ENCODE peak calls at places on chromosome 1, in four cellular contexts. W is EH, S is lower lobe of right lung, A is HCT116. C is an unnamed sample.

GRCh38 chr1:240004086-240004749 is 87.5 kb upstream of the FMN2 start:
- DNase-seq in W (peak), S (no peak), A (no peak), C (no peak)

GRCh38 chr1:36465731-36466369 is 1.7 kb upstream of the MRPS15 start:
- DNase-seq in W (peak), S (no peak), A (no peak), C (no peak)

GRCh38 chr1:22866868-22867267 is 105.8 kb downstream of the LACTBL1 start:
- DNase-seq in W (no peak), S (no peak), A (no peak), C (no peak)

GRCh38 chr1:220810179-220810653 is 23.5 kb downstream of the MTARC1 start:
- DNase-seq in W (peak), S (peak), A (peak), C (no peak)

GRCh38 chr1:27789511-27790154 is 16.6 kb downstream of the STX12 start:
- DNase-seq in W (peak), S (no peak), A (no peak), C (no peak)

GRCh38 chr1:169107673-169108160 is 1.2 kb downstream of the ATP1B1 start:
- DNase-seq in W (peak), S (no peak), A (no peak), C (no peak)

GRCh38 chr1:1539310-1540014 is 962 bp downstream of the TMEM240 start:
- DNase-seq in W (peak), S (no peak), A (no peak), C (peak)

GRCh38 chr1:7346600-7347570 is 424.2 kb upstream of the VAMP3 start:
- DNase-seq in W (no peak), S (no peak), A (no peak), C (no peak)

GRCh38 chr1:10953505-10954193 is 58.8 kb upstream of the TARDBP start:
- DNase-seq in W (no peak), S (no peak), A (no peak), C (no peak)

GRCh38 chr1:178651742-178652141 is 73.3 kb upstream of the RALGPS2 start:
- DNase-seq in W (peak), S (no peak), A (no peak), C (no peak)

GRCh38 chr1:182301467-182302198 is 90.0 kb downstream of the GLUL start:
- DNase-seq in W (peak), S (no peak), A (peak), C (no peak)

GRCh38 chr1:164602142-164602429 is 43.1 kb downstream of the PBX1 start:
- DNase-seq in W (no peak), S (peak), A (peak), C (no peak)

GRCh38 chr1:29785554-29785953 is 549.2 kb downstream of the PTPRU start:
- DNase-seq in W (no peak), S (no peak), A (no peak), C (no peak)

GRCh38 chr1:7962636-7963377 is 1.3 kb downstream of the PARK7 start:
- DNase-seq in W (peak), S (no peak), A (no peak), C (no peak)

GRCh38 chr1:185096531-185096930 is 51.2 kb downstream of the RNF2 start:
- DNase-seq in W (no peak), S (no peak), A (no peak), C (no peak)

GRCh38 chr1:17678011-17678410 is 77.1 kb upstream of the ACTL8 start:
- DNase-seq in W (no peak), S (no peak), A (no peak), C (no peak)

GRCh38 chr1:180899262-180899661 is 13.4 kb upstream of the KIAA1614 start:
- DNase-seq in W (peak), S (no peak), A (no peak), C (no peak)

GRCh38 chr1:156153362-156153761 is at the start of gene SEMA4A:
- DNase-seq in W (no peak), S (peak), A (no peak), C (no peak)